ENCODE peak calls at places on chromosomes 3 and 15, in eight cellular contexts. One of them, this sample, is unnamed.
A peak's percentile ranks its signal among the peaks of the same experiment; 100 is the strongest.

GRCh38 chr3:185460719-185461350 is 38.0 kb downstream of the TMEM41A start:
- DNase-seq in GM12865: peak; percentile 15
- DNase-seq in IMR-90: peak; percentile 34
- DNase-seq in PC-9: no peak
- DNase-seq in foreskin fibroblast: peak; percentile 10
- DNase-seq in cardiac fibroblast: peak; percentile 48
- DNase-seq in heart right ventricle: no peak
- DNase-seq in OCI-LY7: peak; percentile 7
- DNase-seq in this sample: peak; percentile 22

GRCh38 chr3:142586803-142587406 is 8.4 kb upstream of the ATR start:
- DNase-seq in foreskin fibroblast: peak; percentile 83
- DNase-seq in cardiac fibroblast: peak; percentile 85
- DNase-seq in IMR-90: peak; percentile 73
- DNase-seq in heart right ventricle: no peak
- DNase-seq in OCI-LY7: peak; percentile 66
- DNase-seq in GM12865: peak; percentile 57
- DNase-seq in PC-9: peak; percentile 91
- DNase-seq in this sample: peak; percentile 74

GRCh38 chr3:68306571-68306970 is 625.8 kb downstream of the TAFA4 start:
- DNase-seq in OCI-LY7: peak; percentile 27
- DNase-seq in PC-9: no peak
- DNase-seq in GM12865: peak; percentile 23
- DNase-seq in heart right ventricle: no peak
- DNase-seq in cardiac fibroblast: no peak
- DNase-seq in foreskin fibroblast: no peak
- DNase-seq in IMR-90: no peak
- DNase-seq in this sample: peak; percentile 5

GRCh38 chr3:72890166-72890925 is 2.5 kb downstream of the GXYLT2 start:
- DNase-seq in OCI-LY7: no peak
- DNase-seq in cardiac fibroblast: no peak
- DNase-seq in PC-9: no peak
- DNase-seq in IMR-90: no peak
- DNase-seq in heart right ventricle: no peak
- DNase-seq in GM12865: no peak
- DNase-seq in foreskin fibroblast: no peak
- DNase-seq in this sample: no peak

GRCh38 chr3:148794357-148794756 is 33.3 kb upstream of the CPB1 start:
- DNase-seq in GM12865: no peak
- DNase-seq in cardiac fibroblast: no peak
- DNase-seq in foreskin fibroblast: no peak
- DNase-seq in IMR-90: no peak
- DNase-seq in OCI-LY7: no peak
- DNase-seq in heart right ventricle: no peak
- DNase-seq in PC-9: no peak
- DNase-seq in this sample: no peak

GRCh38 chr15:63035977-63036376 is 6.6 kb upstream of the TPM1 start:
- DNase-seq in PC-9: no peak
- DNase-seq in IMR-90: no peak
- DNase-seq in cardiac fibroblast: no peak
- DNase-seq in foreskin fibroblast: no peak
- DNase-seq in GM12865: no peak
- DNase-seq in OCI-LY7: no peak
- DNase-seq in heart right ventricle: no peak
- DNase-seq in this sample: no peak

GRCh38 chr3:194203482-194204035 is 67.6 kb downstream of the HES1 start:
- DNase-seq in OCI-LY7: no peak
- DNase-seq in cardiac fibroblast: no peak
- DNase-seq in IMR-90: no peak
- DNase-seq in GM12865: peak; percentile 17
- DNase-seq in foreskin fibroblast: no peak
- DNase-seq in PC-9: peak; percentile 67
- DNase-seq in heart right ventricle: no peak
- DNase-seq in this sample: no peak

GRCh38 chr15:70466895-70467529 is 296.3 kb downstream of the UACA start:
- DNase-seq in GM12865: peak; percentile 77
- DNase-seq in foreskin fibroblast: peak; percentile 40
- DNase-seq in PC-9: peak; percentile 42
- DNase-seq in cardiac fibroblast: peak; percentile 77
- DNase-seq in IMR-90: peak; percentile 54
- DNase-seq in heart right ventricle: peak; percentile 46
- DNase-seq in OCI-LY7: peak; percentile 71
- DNase-seq in this sample: peak; percentile 63

GRCh38 chr3:13368834-13369233 is 51.3 kb downstream of the NUP210 start:
- DNase-seq in heart right ventricle: no peak
- DNase-seq in foreskin fibroblast: no peak
- DNase-seq in PC-9: no peak
- DNase-seq in GM12865: no peak
- DNase-seq in cardiac fibroblast: no peak
- DNase-seq in OCI-LY7: no peak
- DNase-seq in IMR-90: no peak
- DNase-seq in this sample: no peak

GRCh38 chr3:142993958-142994442 is 7.4 kb upstream of the U2SURP start:
- DNase-seq in GM12865: peak; percentile 81
- DNase-seq in PC-9: peak; percentile 70
- DNase-seq in OCI-LY7: peak; percentile 84
- DNase-seq in foreskin fibroblast: peak; percentile 63
- DNase-seq in IMR-90: peak; percentile 72
- DNase-seq in heart right ventricle: peak; percentile 38
- DNase-seq in cardiac fibroblast: peak; percentile 88
- DNase-seq in this sample: peak; percentile 76

GRCh38 chr3:134315286-134316106 is 58.8 kb downstream of the AMOTL2 start:
- DNase-seq in heart right ventricle: peak; percentile 75
- DNase-seq in IMR-90: peak; percentile 82
- DNase-seq in PC-9: peak; percentile 31
- DNase-seq in foreskin fibroblast: no peak
- DNase-seq in OCI-LY7: no peak
- DNase-seq in GM12865: no peak
- DNase-seq in cardiac fibroblast: peak; percentile 93
- DNase-seq in this sample: peak; percentile 71

GRCh38 chr3:52443268-52443610 is 1.7 kb downstream of the SEMA3G start:
- DNase-seq in heart right ventricle: no peak
- DNase-seq in IMR-90: no peak
- DNase-seq in foreskin fibroblast: no peak
- DNase-seq in cardiac fibroblast: no peak
- DNase-seq in PC-9: no peak
- DNase-seq in GM12865: no peak
- DNase-seq in OCI-LY7: no peak
- DNase-seq in this sample: no peak

GRCh38 chr3:76859596-76859995 is 180.3 kb upstream of the ROBO2 start:
- DNase-seq in OCI-LY7: no peak
- DNase-seq in PC-9: no peak
- DNase-seq in heart right ventricle: no peak
- DNase-seq in cardiac fibroblast: no peak
- DNase-seq in foreskin fibroblast: peak; percentile 5
- DNase-seq in IMR-90: peak; percentile 26
- DNase-seq in GM12865: no peak
- DNase-seq in this sample: no peak

GRCh38 chr3:385151-385550 is 188.6 kb downstream of the CHL1 start:
- DNase-seq in PC-9: no peak
- DNase-seq in IMR-90: peak; percentile 17
- DNase-seq in OCI-LY7: no peak
- DNase-seq in heart right ventricle: no peak
- DNase-seq in foreskin fibroblast: no peak
- DNase-seq in GM12865: no peak
- DNase-seq in cardiac fibroblast: no peak
- DNase-seq in this sample: peak; percentile 1

GRCh38 chr3:45367451-45367850 is 20.9 kb upstream of the LARS2 start:
- DNase-seq in IMR-90: peak; percentile 94
- DNase-seq in cardiac fibroblast: no peak
- DNase-seq in PC-9: no peak
- DNase-seq in foreskin fibroblast: peak; percentile 55
- DNase-seq in OCI-LY7: no peak
- DNase-seq in heart right ventricle: no peak
- DNase-seq in GM12865: no peak
- DNase-seq in this sample: peak; percentile 74

GRCh38 chr15:60673918-60674558 is 195.1 kb upstream of the ICE2 start:
- DNase-seq in PC-9: peak; percentile 81
- DNase-seq in foreskin fibroblast: peak; percentile 91
- DNase-seq in IMR-90: peak; percentile 96
- DNase-seq in OCI-LY7: no peak
- DNase-seq in heart right ventricle: no peak
- DNase-seq in cardiac fibroblast: peak; percentile 89
- DNase-seq in GM12865: peak; percentile 20
- DNase-seq in this sample: peak; percentile 86

DNA sequence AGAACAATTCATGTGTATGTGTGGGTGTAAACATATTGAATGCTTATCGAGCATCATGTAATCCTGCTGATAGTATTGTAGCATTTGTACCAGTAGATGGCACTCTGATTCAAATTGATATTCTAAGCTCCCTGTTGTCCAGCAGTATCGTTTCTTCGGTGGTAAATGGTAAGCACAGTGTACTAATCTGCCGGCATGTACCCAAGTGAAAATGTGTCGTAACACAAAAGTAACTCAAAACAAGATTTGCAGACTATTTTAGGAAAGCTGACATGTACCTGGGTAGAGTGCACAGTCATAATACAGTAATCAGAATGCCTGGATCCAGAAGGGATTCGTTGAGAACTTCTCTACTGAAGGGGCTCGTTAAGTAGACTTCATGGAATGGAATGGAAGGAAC is 31.7 kb upstream of the MNS1 start:
- DNase-seq in foreskin fibroblast: peak; percentile 50
- DNase-seq in heart right ventricle: no peak
- DNase-seq in OCI-LY7: peak; percentile 88
- DNase-seq in IMR-90: peak; percentile 79
- DNase-seq in cardiac fibroblast: peak; percentile 87
- DNase-seq in PC-9: no peak
- DNase-seq in GM12865: peak; percentile 80
- DNase-seq in this sample: peak; percentile 78
- TF ChIP-seq CTCF in foreskin fibroblast: peak; percentile 57
- TF ChIP-seq CTCF in heart right ventricle: peak; percentile 55
- TF ChIP-seq CTCF in OCI-LY7: peak; percentile 98
- TF ChIP-seq CTCF in IMR-90: peak; percentile 77
- TF ChIP-seq CTCF in cardiac fibroblast: peak; percentile 64
- TF ChIP-seq CTCF in PC-9: peak; percentile 66
- TF ChIP-seq CTCF in GM12865: peak; percentile 62
- TF ChIP-seq CTCF in this sample: peak; percentile 66

GRCh38 chr3:43620953-43621405 is 832 bp downstream of the ANO10 start:
- DNase-seq in OCI-LY7: no peak
- DNase-seq in heart right ventricle: no peak
- DNase-seq in cardiac fibroblast: peak; percentile 25
- DNase-seq in foreskin fibroblast: no peak
- DNase-seq in IMR-90: peak; percentile 22
- DNase-seq in GM12865: no peak
- DNase-seq in PC-9: no peak
- DNase-seq in this sample: peak; percentile 25

GRCh38 chr3:43621406-43621973 is 321 bp downstream of the ANO10 start:
- DNase-seq in heart right ventricle: no peak
- DNase-seq in foreskin fibroblast: no peak
- DNase-seq in PC-9: no peak
- DNase-seq in IMR-90: no peak
- DNase-seq in cardiac fibroblast: peak; percentile 20
- DNase-seq in OCI-LY7: no peak
- DNase-seq in GM12865: peak; percentile 16
- DNase-seq in this sample: peak; percentile 20

GRCh38 chr3:43621974-43622739 is at the start of gene ANO10:
- DNase-seq in heart right ventricle: peak; percentile 99
- DNase-seq in GM12865: peak; percentile 98
- DNase-seq in foreskin fibroblast: peak; percentile 99
- DNase-seq in OCI-LY7: peak; percentile 95
- DNase-seq in PC-9: peak; percentile 96
- DNase-seq in IMR-90: peak; percentile 99
- DNase-seq in cardiac fibroblast: peak; percentile 100
- DNase-seq in this sample: peak; percentile 99

GRCh38 chr3:43627360-43627759 is 5.5 kb upstream of the ANO10 start:
- DNase-seq in IMR-90: no peak
- DNase-seq in OCI-LY7: no peak
- DNase-seq in GM12865: no peak
- DNase-seq in heart right ventricle: no peak
- DNase-seq in foreskin fibroblast: no peak
- DNase-seq in cardiac fibroblast: no peak
- DNase-seq in PC-9: no peak
- DNase-seq in this sample: no peak

DNA sequence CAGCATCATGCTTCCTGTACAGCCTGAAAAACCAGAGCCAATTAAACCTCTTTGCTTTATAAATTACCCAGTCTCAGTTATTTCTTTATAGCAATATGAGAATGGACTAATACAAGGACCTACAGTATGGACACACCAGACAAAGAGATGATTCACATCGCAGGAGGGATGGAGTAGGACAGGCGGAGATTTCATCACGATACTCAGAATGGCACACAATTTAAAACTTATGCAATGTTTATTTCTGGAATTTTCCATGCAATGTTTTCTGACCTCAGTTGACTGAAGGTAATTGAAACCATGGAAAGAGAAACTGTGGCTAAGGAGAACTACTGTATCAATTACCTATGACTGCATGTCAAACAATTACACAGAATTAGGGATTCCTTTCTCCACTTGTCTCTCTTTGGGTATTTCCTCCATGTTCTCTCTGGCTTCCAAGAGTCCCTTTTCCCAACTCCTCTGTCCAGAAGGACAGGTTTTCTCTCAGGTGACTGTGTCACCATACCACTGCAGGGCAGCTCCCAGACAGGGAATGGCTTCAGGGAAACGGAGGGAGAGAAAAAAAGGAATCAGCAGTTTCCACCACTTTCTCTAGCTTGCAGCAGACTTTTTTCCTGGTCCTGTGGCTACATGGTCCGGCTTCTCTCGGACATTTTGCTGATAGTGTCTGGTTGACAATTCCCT is 3.0 kb upstream of the ANO10 start:
- DNase-seq in IMR-90: no peak
- DNase-seq in foreskin fibroblast: no peak
- DNase-seq in heart right ventricle: no peak
- DNase-seq in cardiac fibroblast: no peak
- DNase-seq in GM12865: no peak
- DNase-seq in PC-9: no peak
- DNase-seq in OCI-LY7: no peak
- DNase-seq in this sample: no peak
- H3K4me3 ChIP-seq in IMR-90: no peak overlapping the region
- H3K4me3 ChIP-seq in foreskin fibroblast: no peak overlapping the region
- H3K4me3 ChIP-seq in heart right ventricle: no peak overlapping the region
- H3K4me3 ChIP-seq in cardiac fibroblast: no peak overlapping the region
- H3K4me3 ChIP-seq in GM12865: no peak overlapping the region
- H3K4me3 ChIP-seq in PC-9: no peak overlapping the region
- H3K4me3 ChIP-seq in OCI-LY7: no peak overlapping the region
- H3K4me3 ChIP-seq in this sample: no peak overlapping the region

GRCh38 chr15:69132935-69133861 is 27.2 kb upstream of the GLCE start:
- DNase-seq in GM12865: no peak
- DNase-seq in foreskin fibroblast: no peak
- DNase-seq in IMR-90: no peak
- DNase-seq in heart right ventricle: no peak
- DNase-seq in cardiac fibroblast: peak; percentile 12
- DNase-seq in OCI-LY7: no peak
- DNase-seq in PC-9: peak; percentile 66
- DNase-seq in this sample: no peak
- TF ChIP-seq CTCF in GM12865: no peak
- TF ChIP-seq CTCF in foreskin fibroblast: no peak
- TF ChIP-seq CTCF in IMR-90: no peak
- TF ChIP-seq CTCF in heart right ventricle: no peak
- TF ChIP-seq CTCF in cardiac fibroblast: no peak
- TF ChIP-seq CTCF in OCI-LY7: no peak
- TF ChIP-seq CTCF in PC-9: peak; percentile 27
- TF ChIP-seq CTCF in this sample: no peak

DNA sequence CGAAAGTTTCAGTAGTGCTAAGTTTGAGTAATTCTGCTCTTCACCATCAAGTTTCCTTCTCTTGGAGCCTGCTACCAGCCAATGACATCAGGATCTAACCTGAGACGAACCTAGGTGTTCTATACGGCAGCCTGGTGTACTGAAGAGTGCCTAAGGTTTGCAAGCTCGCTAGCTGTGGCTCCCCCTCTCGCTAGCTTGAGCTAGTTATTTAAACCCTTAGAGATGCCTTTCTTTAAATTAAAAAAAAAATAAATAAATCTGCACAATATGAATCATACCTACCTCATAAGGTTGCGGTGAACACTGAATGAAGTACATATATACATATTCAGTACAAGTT is 1.4 kb upstream of the COL8A1 start:
- DNase-seq in PC-9: no peak
- DNase-seq in heart right ventricle: no peak
- DNase-seq in OCI-LY7: no peak
- DNase-seq in IMR-90: no peak
- DNase-seq in GM12865: no peak
- DNase-seq in cardiac fibroblast: peak; percentile 44
- DNase-seq in foreskin fibroblast: no peak
- DNase-seq in this sample: peak; percentile 51
- H3K4me3 ChIP-seq in PC-9: peak overlapping the region; percentile 48
- H3K4me3 ChIP-seq in heart right ventricle: peak overlapping the region; percentile 39
- H3K4me3 ChIP-seq in OCI-LY7: no peak overlapping the region
- H3K4me3 ChIP-seq in IMR-90: peak overlapping the region; percentile 62
- H3K4me3 ChIP-seq in GM12865: no peak overlapping the region
- H3K4me3 ChIP-seq in cardiac fibroblast: peak overlapping the region; percentile 68
- H3K4me3 ChIP-seq in foreskin fibroblast: peak overlapping the region; percentile 81
- H3K4me3 ChIP-seq in this sample: peak overlapping the region; percentile 82

This sample was measured in fibroblast of villous mesenchyme.